ENCODE peak calls at places on chromosome 1, in seven cellular contexts. M, D, Z, X, H, W and G are unnamed samples. For H3K4me1, the result is how much of the 10 kb centered on the place peaks cover.

GRCh38 chr1:160646711-160647328 is at the start of gene SLAMF1:
- DNase-seq in X (peak), H (no peak), D (no peak), W (no peak), M (no peak), Z (no peak), G (peak)

GRCh38 chr1:175744833-175745232 is 1.4 kb upstream of the TNR start:
- DNase-seq in D (no peak), M (no peak), W (no peak), H (no peak), Z (no peak), X (no peak), G (no peak)

GRCh38 chr1:56798053-56798471 is 21.1 kb downstream of the FYB2 start:
- DNase-seq in Z (peak), M (no peak), D (no peak), H (no peak), W (no peak), X (no peak), G (no peak)

GRCh38 chr1:200780545-200781444 is 42.1 kb downstream of the CAMSAP2 start:
- DNase-seq in H (no peak), X (no peak), M (no peak), D (no peak), W (no peak), Z (no peak), G (no peak)

GRCh38 chr1:6918286-6918907 is 133.1 kb downstream of the CAMTA1 start:
- DNase-seq in M (no peak), W (no peak), X (no peak), D (no peak), H (no peak), Z (peak), G (no peak)

GRCh38 chr1:197320991-197321531 is 53.0 kb downstream of the CRB1 start:
- DNase-seq in W (no peak), H (no peak), D (no peak), X (peak), M (no peak), Z (peak), G (no peak)

GRCh38 chr1:100277866-100278265 is 11.8 kb downstream of the RTCA start:
- DNase-seq in D (no peak), W (no peak), H (no peak), Z (no peak), M (no peak), X (no peak), G (no peak)

GRCh38 chr1:209483691-209484090 is 99.8 kb upstream of the CAMK1G start:
- DNase-seq in X (no peak), Z (no peak), D (no peak), W (no peak), M (no peak), H (no peak), G (no peak)

GRCh38 chr1:60279798-60280197 is 206.2 kb upstream of the C1orf87 start:
- DNase-seq in M (no peak), W (no peak), Z (peak), H (no peak), X (no peak), D (no peak), G (no peak)

GRCh38 chr1:53511323-53511932 is 52.2 kb downstream of the DMRTB1 start:
- DNase-seq in M (no peak), D (peak), Z (no peak), X (no peak), W (no peak), H (peak), G (no peak)

GRCh38 chr1:32763221-32763620 is 53.9 kb downstream of the YARS1 start:
- DNase-seq in H (no peak), X (no peak), D (no peak), Z (no peak), W (no peak), M (no peak), G (no peak)

GRCh38 chr1:7380712-7381111 is 390.4 kb upstream of the VAMP3 start:
- DNase-seq in X (no peak), H (peak), W (no peak), M (no peak), Z (no peak), D (no peak), G (no peak)

GRCh38 chr1:44630116-44630515 is 44.2 kb downstream of the TMEM53 start:
- DNase-seq in Z (peak), W (no peak), H (no peak), M (no peak), D (no peak), X (no peak), G (no peak)

GRCh38 chr1:61282387-61282786 is 200.0 kb downstream of the NFIA start:
- DNase-seq in H (no peak), Z (no peak), X (no peak), D (no peak), W (no peak), M (no peak), G (no peak)

GRCh38 chr1:56330400-56331026 is 248.8 kb downstream of the PLPP3 start:
- DNase-seq in W (no peak), D (no peak), Z (peak), M (no peak), H (no peak), X (no peak), G (no peak)

GRCh38 chr1:158177705-158178450 is 2.8 kb upstream of the CD1D start:
- DNase-seq in X (peak), H (peak), D (peak), Z (peak), W (peak), M (no peak), G (peak)

GRCh38 chr1:47991187-47991586 is 6.0 kb downstream of the TRABD2B start:
- DNase-seq in Z (no peak), M (no peak), X (no peak), H (no peak), W (no peak), D (no peak), G (no peak)

GRCh38 chr1:21837476-21837875 is 25.4 kb downstream of the LDLRAD2 start:
- DNase-seq in H (no peak), W (no peak), D (no peak), Z (no peak), X (no peak), M (no peak), G (no peak)

GRCh38 chr1:177479600-177479999 is 308.8 kb downstream of the BRINP2 start:
- DNase-seq in H (no peak), X (no peak), W (no peak), Z (no peak), M (no peak), D (no peak), G (no peak)

GRCh38 chr1:204713541-204713940 is 28.0 kb upstream of the LRRN2 start:
- DNase-seq in M (no peak), X (no peak), Z (no peak), H (no peak), W (no peak), D (no peak), G (no peak)

GRCh38 chr1:234712891-234713305 is 102.9 kb upstream of the IRF2BP2 start:
- DNase-seq in D (no peak), W (no peak), H (no peak), Z (no peak), X (no peak), M (no peak), G (no peak)
- H3K4me1 ChIP-seq in D (under half), W (under half), H (under half), Z (under half), X (under half), M (under half), G (under half)

DNA sequence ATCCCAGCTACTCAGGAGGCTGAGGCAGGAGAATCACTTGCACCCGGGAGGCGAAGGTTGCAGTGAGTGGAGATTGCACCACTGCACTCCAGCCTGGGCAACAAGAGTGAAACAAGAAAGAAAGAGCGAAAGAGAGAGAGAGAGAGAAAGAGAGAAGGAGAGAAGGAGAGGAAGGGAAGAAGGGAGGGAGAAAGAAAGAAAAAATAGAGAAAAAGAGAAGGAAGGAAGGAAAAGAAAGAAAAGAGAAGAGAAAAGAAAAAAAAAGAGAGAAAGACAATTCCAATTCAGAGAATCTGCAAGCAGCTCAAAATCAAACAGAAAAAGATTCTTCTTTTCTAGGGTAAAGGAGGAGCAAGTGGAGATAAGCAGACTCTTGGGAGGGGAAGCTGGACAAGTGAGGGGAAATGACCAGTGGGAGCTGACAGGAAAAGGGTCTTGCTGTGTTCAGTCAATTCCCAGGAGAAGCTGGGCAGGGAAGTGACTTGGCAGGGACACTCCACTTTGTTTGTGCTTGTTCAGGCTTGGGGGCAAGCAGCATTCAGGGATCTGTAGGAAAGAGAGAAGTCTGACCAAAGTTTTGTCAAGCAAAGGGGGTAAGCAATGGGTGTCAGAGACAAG is 3.6 kb upstream of the CAPN2 start:
- DNase-seq in D (no peak), W (no peak), Z (no peak), X (no peak), M (no peak), H (no peak), G (no peak)
- TF ChIP-seq CTCF in D (no peak), W (no peak), Z (no peak), X (no peak), M (no peak), H (no peak), G (no peak)

GRCh38 chr1:93001893-93002292 is 40.6 kb upstream of the DIPK1A start:
- DNase-seq in H (no peak), X (no peak), W (no peak), Z (no peak), D (no peak), M (no peak), G (no peak)
- H3K4me1 ChIP-seq in H (under half), X (under half), W (under half), Z (under half), D (under half), M (under half), G (under half)

GRCh38 chr1:20586939-20587638 is 1.8 kb upstream of the CDA start:
- DNase-seq in H (no peak), D (no peak), W (no peak), X (no peak), M (no peak), Z (no peak), G (no peak)
- TF ChIP-seq CTCF in H (no peak), D (no peak), W (no peak), X (no peak), M (no peak), Z (no peak), G (no peak)

GRCh38 chr1:16148329-16149092 is 7.4 kb downstream of the EPHA2 start:
- DNase-seq in X (no peak), D (no peak), M (no peak), Z (no peak), H (no peak), W (no peak), G (no peak)
- H3K4me1 ChIP-seq in X (half or more), D (half or more), M (half or more), Z (half or more), H (half or more), W (half or more), G (under half)

GRCh38 chr1:59146056-59146455 is 150.8 kb upstream of the FGGY start:
- DNase-seq in X (no peak), D (no peak), M (no peak), Z (no peak), W (no peak), H (no peak), G (no peak)

GRCh38 chr1:59143824-59144223 is 153.1 kb upstream of the FGGY start:
- DNase-seq in X (no peak), D (no peak), Z (no peak), H (no peak), M (no peak), W (no peak), G (no peak)

GRCh38 chr1:59144959-59145358 is 151.9 kb upstream of the FGGY start:
- DNase-seq in M (no peak), X (no peak), W (no peak), H (no peak), D (no peak), Z (no peak), G (no peak)

GRCh38 chr1:59149435-59149834 is 147.5 kb upstream of the FGGY start:
- DNase-seq in D (no peak), M (no peak), Z (no peak), H (no peak), W (no peak), X (no peak), G (no peak)

DNA sequence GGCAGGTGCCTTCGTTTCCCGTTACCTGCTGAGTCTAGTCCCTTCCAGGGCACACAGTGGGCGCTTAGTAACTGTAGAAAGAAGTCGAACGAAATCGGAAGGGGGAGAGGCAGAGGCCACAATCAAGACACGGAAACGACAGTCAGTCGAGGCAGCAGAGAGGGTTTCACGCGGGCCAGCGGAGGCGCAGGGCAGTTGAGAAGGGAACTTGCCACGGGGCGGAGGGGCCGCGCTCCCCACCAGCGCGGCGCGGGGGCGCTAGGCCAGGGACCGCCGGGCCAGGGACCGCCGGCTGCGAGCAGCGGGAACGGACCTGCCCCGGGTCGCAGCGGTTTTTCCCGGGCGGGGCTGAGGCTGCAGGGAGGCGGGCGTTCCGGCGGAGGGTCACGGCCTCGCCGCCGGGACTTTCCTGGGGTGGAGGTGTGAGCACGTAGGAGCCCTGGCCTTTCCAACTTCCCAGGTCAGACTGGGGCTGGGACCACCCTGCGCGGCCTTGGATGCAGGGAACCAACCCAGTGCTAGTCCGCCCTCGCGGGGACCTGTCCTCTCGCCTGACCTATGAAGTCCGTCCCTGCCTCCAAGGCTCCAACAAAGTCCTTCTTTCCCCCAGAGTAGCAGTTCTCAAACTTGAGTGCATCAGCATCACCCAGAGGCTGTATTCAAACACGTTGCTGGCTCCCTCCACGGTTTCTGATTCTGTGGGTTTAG is 150.1 kb upstream of the FGGY start:
- DNase-seq in Z (no peak), D (peak), X (peak), H (peak), M (no peak), W (peak), G (peak)
- TF ChIP-seq CTCF in Z (no peak), D (no peak), X (peak), H (peak), M (peak), W (peak), G (no peak)

DNA sequence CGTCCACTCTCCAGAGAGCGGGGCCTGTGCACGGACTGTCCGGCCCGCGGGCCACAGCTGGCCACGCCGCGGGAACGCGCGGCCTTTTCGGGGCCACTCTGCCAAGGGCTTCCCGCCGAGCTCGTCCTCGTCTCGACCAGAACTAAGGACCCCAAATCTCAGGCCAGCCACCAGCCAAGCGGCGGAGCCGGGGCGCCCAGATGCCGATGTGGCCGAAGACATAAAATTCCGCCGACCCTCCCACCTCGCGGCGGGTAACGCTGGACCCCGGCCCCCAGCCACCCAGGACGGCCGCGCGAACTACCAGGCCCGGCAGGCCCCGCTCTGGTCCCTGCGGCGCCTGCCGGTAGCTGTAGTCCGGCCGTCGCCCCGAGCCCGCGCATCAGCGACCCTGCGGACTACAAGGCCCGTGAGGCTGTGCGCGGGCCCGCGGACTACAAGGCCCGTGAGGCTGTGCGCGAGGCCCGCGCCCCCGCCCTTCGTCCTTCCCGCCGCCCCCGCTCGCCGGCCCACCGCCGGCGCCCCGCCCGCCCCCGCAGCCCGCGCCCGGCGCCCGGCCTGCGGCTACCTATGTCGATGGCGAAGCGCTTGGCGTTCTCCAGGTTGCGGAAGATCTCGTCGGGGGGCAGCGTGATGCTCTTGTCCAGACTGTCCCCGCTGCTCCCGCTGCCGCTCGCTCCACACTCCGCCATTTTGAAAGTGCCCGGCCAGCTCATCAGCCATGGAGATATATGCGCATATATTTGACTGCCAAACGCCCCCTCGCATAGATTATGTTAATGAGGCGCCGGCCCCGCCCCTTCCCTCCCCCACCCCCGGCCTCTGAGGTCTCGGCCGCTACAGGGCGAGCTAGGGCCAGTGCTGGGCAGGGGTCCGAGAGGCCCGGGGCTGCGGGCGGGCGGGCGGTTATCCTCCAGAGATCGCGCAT is at the start of gene PANK4:
- DNase-seq in H (peak), Z (peak), W (peak), X (peak), D (peak), M (no peak), G (peak)
- H3K4me1 ChIP-seq in H (half or more), Z (under half), W (half or more), X (half or more), D (half or more), M (under half), G (half or more)

DNA sequence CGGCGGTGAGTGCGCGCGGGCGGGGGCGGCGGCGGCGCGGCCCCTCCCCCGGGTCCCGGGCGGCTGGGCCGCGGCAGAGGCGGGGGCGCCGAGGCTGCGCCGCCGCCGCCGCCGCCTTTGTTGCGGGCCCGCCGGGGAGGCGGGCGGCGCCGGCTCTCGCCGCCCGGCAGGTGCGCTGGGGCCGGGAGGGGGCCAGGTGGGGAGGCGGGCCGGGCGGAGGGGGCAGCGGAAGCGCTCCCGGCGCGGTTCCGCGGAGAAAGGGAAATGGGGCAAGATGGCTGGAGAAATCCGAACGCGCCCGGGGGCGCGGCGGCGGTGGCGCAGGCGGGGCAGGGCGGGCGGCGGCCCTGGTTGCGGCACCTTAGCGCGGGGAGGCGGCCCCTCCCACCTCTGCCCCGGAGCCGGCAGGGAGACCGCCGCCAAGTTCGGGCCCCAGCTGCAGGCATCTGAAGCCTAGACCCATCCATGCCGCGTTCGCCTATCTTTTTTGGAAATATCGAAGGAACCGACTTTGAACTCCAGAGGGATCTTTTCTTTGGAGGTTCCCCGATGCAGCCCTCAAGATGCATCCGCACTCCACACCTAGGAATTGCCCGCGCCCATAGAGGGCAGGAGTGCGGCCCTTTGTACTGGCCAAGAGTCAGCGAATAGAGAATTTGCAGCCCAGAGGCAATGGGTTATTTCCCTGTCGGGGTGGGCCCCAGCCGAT is 479 bp downstream of the POGK start:
- DNase-seq in M (no peak), Z (peak), W (peak), D (peak), X (peak), H (peak), G (peak)
- TF ChIP-seq CTCF in M (peak), Z (no peak), W (peak), D (peak), X (peak), H (peak), G (no peak)

GRCh38 chr1:201840055-201840454 is 11.1 kb downstream of the IPO9 start:
- DNase-seq in M (no peak), D (no peak), H (no peak), X (no peak), W (no peak), Z (no peak), G (no peak)
- H3K4me1 ChIP-seq in M (under half), D (under half), H (under half), X (under half), W (under half), Z (under half), G (under half)

GRCh38 chr1:36612881-36613280 is 130.2 kb upstream of the CSF3R start:
- DNase-seq in D (no peak), X (no peak), Z (no peak), H (no peak), W (no peak), M (no peak), G (no peak)
- TF ChIP-seq CTCF in D (no peak), X (no peak), Z (no peak), H (peak), W (no peak), M (peak), G (no peak)